ENCODE peak calls at places on chromosome 13, in nine cellular contexts. N is stimulated activated CD4-positive, alpha-beta T cell treated with anti-CD3 and anti-CD28 coated beads, Interleukin-12 subunit alpha, Interleukin-12 subunit beta, amount 100 ng/mL, for 24 hours; W is astrocyte; Z is fibroblast of lung; I is RWPE2; T is hippocampal formation; B is activated B cell treated with CpG ODN at 0.5 μM for 24 hours; S is BJ; X is naive thymus-derived CD8-positive, alpha-beta T cell. L is an unnamed sample.

GRCh38 chr13:31167490-31167889 is 5.8 kb upstream of the HSPH1 start:
- DNase-seq in N (no peak), W (no peak), Z (no peak), I (no peak), T (no peak), B (no peak), S (no peak), X (no peak), L (no peak)

GRCh38 chr13:49587311-49587847 is 2.0 kb upstream of the RCBTB1 start:
- DNase-seq in N (no peak), W (peak; percentile 32), Z (peak; percentile 30), I (no peak), T (no peak), B (no peak), S (no peak), X (no peak), L (no peak)

GRCh38 chr13:85828094-85828684 is 29.0 kb upstream of the SLITRK6 start:
- DNase-seq in N (no peak), W (peak; percentile 1), Z (peak; percentile 52), I (no peak), T (peak; percentile 28), B (no peak), S (no peak), X (no peak), L (no peak)

GRCh38 chr13:27174766-27175455 is 3.3 kb upstream of the USP12 start:
- DNase-seq in N (no peak), W (no peak), Z (no peak), I (no peak), T (no peak), B (no peak), S (no peak), X (no peak), L (no peak)

GRCh38 chr13:37097008-37097579 is 8.4 kb downstream of the CSNK1A1L start:
- DNase-seq in N (no peak), W (peak; percentile 86), Z (no peak), I (no peak), T (no peak), B (no peak), S (peak; percentile 13), X (no peak), L (no peak)

GRCh38 chr13:113423225-113424170 is 29.8 kb downstream of the ADPRHL1 start:
- DNase-seq in N (no peak), W (no peak), Z (no peak), I (peak; percentile 61), T (no peak), B (no peak), S (no peak), X (no peak), L (no peak)

GRCh38 chr13:25447396-25447795 is 75.6 kb downstream of the ATP8A2 start:
- DNase-seq in N (no peak), W (no peak), Z (no peak), I (no peak), T (no peak), B (no peak), S (no peak), X (no peak), L (no peak)

GRCh38 chr13:99376132-99376531 is 68.9 kb upstream of the GPR183 start:
- DNase-seq in N (no peak), W (no peak), Z (no peak), I (no peak), T (no peak), B (peak; percentile 70), S (no peak), X (no peak), L (peak; percentile 72)

GRCh38 chr13:26518433-26519084 is 38.9 kb upstream of the WASF3 start:
- DNase-seq in N (no peak), W (no peak), Z (no peak), I (no peak), T (no peak), B (no peak), S (no peak), X (no peak), L (no peak)

GRCh38 chr13:93861818-93862217 is 617.7 kb downstream of the DCT start:
- DNase-seq in N (no peak), W (peak; percentile 93), Z (peak; percentile 71), I (no peak), T (no peak), B (no peak), S (no peak), X (no peak), L (no peak)

GRCh38 chr13:27481766-27482165 is 31.4 kb upstream of the MTIF3 start:
- DNase-seq in N (peak; percentile 20), W (no peak), Z (peak; percentile 27), I (no peak), T (no peak), B (no peak), S (no peak), X (no peak), L (peak; percentile 69)

L was measured in upper lobe of left lung.